ENCODE peak calls at places on chromosomes 11 and 22, in six cellular contexts. P is NCI-H1092, U is left ventricle myocardium inferior, D is T follicular helper cell, Z is HEK293T, A is HS-5. J is an unnamed sample.
A peak's percentile ranks its signal among the peaks of the same experiment; 100 is the strongest.

GRCh38 chr11:114209904-114210303 is 86.3 kb upstream of the NNMT start:
- DNase-seq in Z (no peak), U (no peak), D (no peak), P (no peak), A (no peak), J (peak; percentile 24)

GRCh38 chr22:49871482-49871881 is 17.8 kb downstream of the ZBED4 start:
- DNase-seq in A (no peak), D (no peak), P (no peak), Z (no peak), U (no peak), J (no peak)

GRCh38 chr11:61124574-61125309 is 22.5 kb downstream of the CD5 start:
- DNase-seq in A (no peak), Z (no peak), D (no peak), P (no peak), U (no peak), J (no peak)

GRCh38 chr11:35232961-35233360 is 94.0 kb downstream of the CD44 start:
- DNase-seq in A (no peak), U (no peak), D (no peak), P (no peak), Z (no peak), J (no peak)

GRCh38 chr22:19874307-19875060 is 19.8 kb upstream of the GNB1L start:
- DNase-seq in D (no peak), P (no peak), Z (no peak), A (no peak), U (peak; percentile 41), J (peak; percentile 45)

GRCh38 chr11:66183581-66184048 is 84.8 kb upstream of the RAB1B start:
- DNase-seq in Z (no peak), A (no peak), U (no peak), P (no peak), D (peak; percentile 31), J (no peak)

GRCh38 chr11:62500066-62501035 is 46.3 kb downstream of the AHNAK start:
- DNase-seq in P (no peak), Z (no peak), D (no peak), U (no peak), A (no peak), J (peak; percentile 77)

GRCh38 chr11:2795491-2795991 is 90.0 kb downstream of the CDKN1C start:
- DNase-seq in Z (no peak), P (no peak), D (no peak), A (no peak), U (no peak), J (peak; percentile 1)

GRCh38 chr11:34345012-34345804 is 12.6 kb downstream of the ABTB2 start:
- DNase-seq in Z (no peak), U (peak; percentile 42), D (no peak), P (peak; percentile 72), A (peak; percentile 94), J (peak; percentile 69)

GRCh38 chr22:40178417-40179409 is 988 bp downstream of the TNRC6B start:
- DNase-seq in Z (no peak), U (peak; percentile 28), D (peak; percentile 23), P (peak; percentile 28), A (no peak), J (peak; percentile 52)

GRCh38 chr11:71286701-71287643 is 34.6 kb upstream of the SHANK2 start:
- DNase-seq in D (no peak), U (no peak), P (peak; percentile 18), A (peak; percentile 99), Z (no peak), J (peak; percentile 65)

GRCh38 chr11:45163956-45164575 is 17.6 kb downstream of the PRDM11 start:
- DNase-seq in A (no peak), D (no peak), P (no peak), Z (no peak), U (no peak), J (no peak)

GRCh38 chr11:60125962-60126585 is 37.6 kb downstream of the MS4A2 start:
- DNase-seq in Z (no peak), A (no peak), U (no peak), D (no peak), P (no peak), J (no peak)

GRCh38 chr11:117743121-117743815 is 53.7 kb downstream of the DSCAML1 start:
- DNase-seq in D (no peak), U (no peak), Z (no peak), P (peak; percentile 56), A (no peak), J (no peak)

GRCh38 chr11:11179239-11179638 is 173.8 kb downstream of the CSNK2A3 start:
- DNase-seq in A (peak; percentile 50), Z (no peak), U (no peak), D (no peak), P (no peak), J (no peak)

GRCh38 chr11:5689551-5689983 is at the start of gene TRIM22:
- DNase-seq in D (peak; percentile 14), U (peak; percentile 20), P (no peak), A (peak; percentile 20), Z (no peak), J (peak; percentile 48)

GRCh38 chr22:17171016-17171312 is 11.9 kb upstream of the HDHD5 start:
- DNase-seq in U (no peak), Z (no peak), A (no peak), P (no peak), D (no peak), J (no peak)

GRCh38 chr11:2390871-2391662 is 9.5 kb upstream of the TSSC4 start:
- DNase-seq in D (no peak), U (no peak), Z (no peak), P (no peak), A (no peak), J (peak; percentile 80)

GRCh38 chr22:33639588-33640254 is 280.6 kb downstream of the LARGE1 start:
- DNase-seq in U (no peak), D (no peak), A (no peak), Z (no peak), P (no peak), J (no peak)

GRCh38 chr11:118618115-118618990 is 10.9 kb downstream of the PHLDB1 start:
- DNase-seq in U (peak; percentile 79), A (no peak), P (no peak), Z (no peak), D (no peak), J (no peak)

GRCh38 chr22:17436382-17436951 is 67.2 kb downstream of the CECR2 start:
- DNase-seq in P (no peak), A (no peak), Z (peak; percentile 34), D (no peak), U (no peak), J (no peak)

GRCh38 chr11:9748361-9748970 is 84.6 kb downstream of the SWAP70 start:
- DNase-seq in U (no peak), Z (peak; percentile 65), P (peak; percentile 31), A (no peak), D (peak; percentile 18), J (peak; percentile 59)

J was measured in left colon.